ENCODE peak calls at places on chromosomes 4 and X, in five cellular contexts. Q, C, X, O and N are unnamed samples.

GRCh38 chrX:129782706-129783105 is 3.0 kb downstream of the SASH3 start:
- DNase-seq in Q (no peak), O (no peak), C (no peak), X (no peak), N (no peak)

GRCh38 chr4:121358473-121358872 is 22.3 kb downstream of the QRFPR start:
- DNase-seq in O (no peak), Q (no peak), X (peak), C (no peak), N (no peak)

GRCh38 chr4:73608677-73609594 is 11.3 kb downstream of the RASSF6 start:
- DNase-seq in X (no peak), O (no peak), C (no peak), Q (no peak), N (no peak)

GRCh38 chr4:188941524-188942109 is 802.4 kb downstream of the TRIML1 start:
- DNase-seq in C (no peak), Q (no peak), X (peak), O (peak), N (no peak)

GRCh38 chrX:39948564-39948963 is 149.2 kb downstream of the BCOR start:
- DNase-seq in Q (no peak), X (no peak), O (peak), C (no peak), N (no peak)

GRCh38 chr4:17030543-17030942 is 132.1 kb upstream of the LDB2 start:
- DNase-seq in C (no peak), X (peak), O (no peak), Q (no peak), N (no peak)

GRCh38 chr4:137032242-137032641 is 500.1 kb downstream of the PCDH18 start:
- DNase-seq in O (peak), X (no peak), Q (no peak), C (peak), N (no peak)

GRCh38 chrX:48971325-48972213 is at the start of gene KCND1:
- DNase-seq in Q (peak), X (peak), C (peak), O (peak), N (no peak)

GRCh38 chr4:113292371-113293042 is 243.1 kb downstream of the ANK2 start:
- DNase-seq in C (peak), O (peak), X (peak), Q (peak), N (no peak)

GRCh38 chr4:722181-722725 is 16.6 kb downstream of the PCGF3 start:
- DNase-seq in X (no peak), C (no peak), Q (no peak), O (no peak), N (no peak)

GRCh38 chr4:113452868-113453620 is 308.5 kb downstream of the CAMK2D start:
- DNase-seq in O (peak), C (peak), X (peak), Q (no peak), N (no peak)

GRCh38 chr4:119632216-119632615 is 3.6 kb upstream of the PDE5A start:
- DNase-seq in Q (no peak), O (no peak), X (peak), C (no peak), N (no peak)

GRCh38 chr4:9691221-9692065 is 90.0 kb upstream of the DRD5 start:
- DNase-seq in C (peak), Q (peak), X (peak), O (peak), N (peak)

GRCh38 chrX:1242901-1243402 is 25.7 kb upstream of the CSF2RA start:
- DNase-seq in C (no peak), O (no peak), Q (no peak), X (peak), N (no peak)

GRCh38 chr4:180101348-180102083 is 2141.7 kb upstream of the TENM3 start:
- DNase-seq in C (no peak), O (no peak), X (no peak), Q (no peak), N (no peak)

GRCh38 chrX:150958177-150958576 is 25.0 kb upstream of the HMGB3 start:
- DNase-seq in X (no peak), O (peak), Q (no peak), C (no peak), N (no peak)

GRCh38 chr4:145452447-145453162 is 29.0 kb upstream of the SMAD1 start:
- DNase-seq in C (no peak), X (no peak), O (no peak), Q (no peak), N (no peak)

GRCh38 chr4:67696061-67696460 is 4.9 kb downstream of the UBA6 start:
- DNase-seq in X (no peak), O (no peak), Q (no peak), C (no peak), N (no peak)

GRCh38 chrX:106249706-106250379 is 81.7 kb downstream of the PWWP3B start:
- DNase-seq in Q (no peak), C (no peak), X (no peak), O (no peak), N (no peak)

GRCh38 chr4:95732061-95732460 is 107.8 kb upstream of the PDHA2 start:
- DNase-seq in X (no peak), O (no peak), C (no peak), Q (no peak), N (no peak)

GRCh38 chr4:86685401-86685800 is 91.3 kb downstream of the PTPN13 start:
- DNase-seq in O (peak), C (no peak), Q (no peak), X (peak), N (no peak)

GRCh38 chr4:56028165-56028564 is 79.4 kb downstream of the CEP135 start:
- DNase-seq in C (no peak), Q (no peak), X (no peak), O (no peak), N (no peak)

GRCh38 chr4:38530486-38530885 is 133.5 kb upstream of the KLF3 start:
- DNase-seq in C (no peak), X (no peak), O (no peak), Q (no peak), N (no peak)

GRCh38 chrX:24117288-24117687 is 32.2 kb upstream of the ZFX start:
- DNase-seq in X (peak), O (no peak), C (no peak), Q (no peak), N (no peak)

GRCh38 chr4:106810122-106810521 is 226.0 kb downstream of the DKK2 start:
- DNase-seq in X (no peak), Q (no peak), O (no peak), C (no peak), N (no peak)

GRCh38 chrX:54509401-54509800 is 13.4 kb upstream of the FGD1 start:
- DNase-seq in X (peak), C (no peak), O (no peak), Q (no peak), N (no peak)

GRCh38 chrX:19867411-19867732 is 20.0 kb downstream of the SH3KBP1 start:
- DNase-seq in C (no peak), Q (no peak), O (no peak), X (peak), N (no peak)

GRCh38 chrX:53281321-53281822 is at the start of gene IQSEC2:
- DNase-seq in O (peak), C (peak), Q (peak), X (peak), N (no peak)

GRCh38 chr4:122591196-122591595 is 29.7 kb downstream of the IL21 start:
- DNase-seq in C (no peak), Q (no peak), O (no peak), X (peak), N (no peak)

GRCh38 chr4:78478523-78478922 is 73.0 kb upstream of the ANXA3 start:
- DNase-seq in X (peak), C (no peak), O (no peak), Q (no peak), N (no peak)

GRCh38 chrX:53711446-53711845 is 24.9 kb upstream of the HUWE1 start:
- DNase-seq in C (no peak), O (no peak), X (no peak), Q (no peak), N (no peak)